ENCODE peak calls at places on chromosomes 11 and 22, in five cellular contexts. U is substantia nigra; L is posterior vena cava; A is activated CD4-positive, CD25-positive, alpha-beta regulatory T cell treated with anti-CD3 and anti-CD28 coated beads, Interleukin-2, amount 50 U/mL, for 72 hours; V is activated naive CD4-positive, alpha-beta T cell treated with anti-CD3 and anti-CD28 coated beads for 36 hours. D is an unnamed sample.
A peak's percentile ranks its signal among the peaks of the same experiment; 100 is the strongest.

GRCh38 chr11:118792642-118793124 is 1.7 kb upstream of the DDX6 start:
- DNase-seq in U (peak; percentile 69), L (peak; percentile 82), A (peak; percentile 49), V (peak; percentile 84), D (no peak)

GRCh38 chr11:41056892-41057569 is 402.4 kb downstream of the LRRC4C start:
- DNase-seq in U (no peak), L (peak; percentile 72), A (no peak), V (no peak), D (no peak)

GRCh38 chr11:121104223-121104831 is 3.3 kb downstream of the TECTA start:
- DNase-seq in U (no peak), L (no peak), A (no peak), V (no peak), D (no peak)

GRCh38 chr11:133810766-133811165 is 34.5 kb downstream of the SPATA19 start:
- DNase-seq in U (no peak), L (no peak), A (no peak), V (no peak), D (no peak)

GRCh38 chr11:37100008-37100407 is 502.0 kb upstream of the RAG2 start:
- DNase-seq in U (no peak), L (no peak), A (no peak), V (no peak), D (no peak)

GRCh38 chr22:45776313-45776585 is 104.6 kb downstream of the ATXN10 start:
- DNase-seq in U (no peak), L (no peak), A (no peak), V (no peak), D (no peak)

GRCh38 chr11:17548444-17548843 is 1.4 kb downstream of the OTOG start:
- DNase-seq in U (no peak), L (no peak), A (no peak), V (no peak), D (no peak)

GRCh38 chr11:47912843-47913437 is 64.8 kb upstream of the NUP160 start:
- DNase-seq in U (no peak), L (no peak), A (no peak), V (no peak), D (no peak)

GRCh38 chr11:61481806-61482205 is 26.7 kb upstream of the LRRC10B start:
- DNase-seq in U (no peak), L (no peak), A (no peak), V (no peak), D (no peak)

D was measured in SHP77.